ENCODE peak calls at places on chromosome 21, in five cellular contexts. A, R, T, G and N are unnamed samples.

GRCh38 chr21:26087223-26087918 is 83.2 kb downstream of the APP start:
- DNase-seq in G (no peak), R (no peak), T (no peak), A (no peak), N (no peak)

GRCh38 chr21:42598159-42598735 is 55.2 kb upstream of the PDE9A start:
- DNase-seq in A (no peak), G (no peak), R (no peak), T (no peak), N (no peak)

GRCh38 chr21:44445413-44445812 is 9.9 kb upstream of the LRRC3 start:
- DNase-seq in R (no peak), A (peak), G (no peak), T (no peak), N (no peak)

GRCh38 chr21:27515676-27516075 is 548.8 kb upstream of the ADAMTS5 start:
- DNase-seq in T (no peak), R (no peak), G (peak), A (no peak), N (no peak)

GRCh38 chr21:43916691-43917514 is 51.9 kb downstream of the AGPAT3 start:
- DNase-seq in T (no peak), G (no peak), A (no peak), R (no peak), N (peak)

GRCh38 chr21:28699591-28700259 is 293.0 kb downstream of the LTN1 start:
- DNase-seq in G (peak), T (no peak), A (no peak), R (no peak), N (no peak)

GRCh38 chr21:44273046-44273445 is 11.3 kb upstream of the DNMT3L start:
- DNase-seq in R (no peak), G (no peak), T (no peak), A (no peak), N (no peak)

GRCh38 chr21:19031956-19032355 is 628.4 kb upstream of the TMPRSS15 start:
- DNase-seq in T (no peak), R (no peak), G (no peak), A (no peak), N (no peak)

GRCh38 chr21:24375201-24375600 is 1232.1 kb downstream of the MRPL39 start:
- DNase-seq in A (no peak), G (no peak), R (no peak), T (no peak), N (no peak)

GRCh38 chr21:42006765-42007164 is 3.4 kb downstream of the ZBTB21 start:
- DNase-seq in T (no peak), R (no peak), G (no peak), A (no peak), N (no peak)

GRCh38 chr21:29351691-29352090 is 53.0 kb downstream of the BACH1 start:
- DNase-seq in A (no peak), T (no peak), R (no peak), G (peak), N (no peak)

GRCh38 chr21:30434033-30434631 is 4.1 kb downstream of the KRTAP13-4 start:
- DNase-seq in A (no peak), G (peak), R (peak), T (no peak), N (no peak)

GRCh38 chr21:42525676-42526378 is 12.2 kb downstream of the SLC37A1 start:
- DNase-seq in R (no peak), G (no peak), T (no peak), A (no peak), N (no peak)

GRCh38 chr21:21457077-21457476 is 458.9 kb downstream of the NCAM2 start:
- DNase-seq in A (no peak), R (no peak), G (no peak), T (no peak), N (no peak)

GRCh38 chr21:17387030-17387617 is 125.7 kb upstream of the CXADR start:
- DNase-seq in R (peak), T (no peak), G (peak), A (no peak), N (peak)

GRCh38 chr21:29145354-29145782 is 14.9 kb downstream of the MAP3K7CL start:
- DNase-seq in T (no peak), R (no peak), G (peak), A (no peak), N (no peak)

GRCh38 chr21:42705346-42705745 is 51.9 kb downstream of the PDE9A start:
- DNase-seq in A (no peak), G (no peak), T (no peak), R (no peak), N (no peak)

GRCh38 chr21:28821276-28822063 is 171.2 kb downstream of the LTN1 start:
- DNase-seq in R (no peak), T (no peak), G (no peak), A (no peak), N (no peak)

GRCh38 chr21:17733209-17733608 is 85.9 kb downstream of the C21orf91 start:
- DNase-seq in A (no peak), T (no peak), R (no peak), G (no peak), N (no peak)

GRCh38 chr21:29175408-29176147 is 45.1 kb downstream of the MAP3K7CL start:
- DNase-seq in T (no peak), R (no peak), A (no peak), G (peak), N (no peak)

DNA sequence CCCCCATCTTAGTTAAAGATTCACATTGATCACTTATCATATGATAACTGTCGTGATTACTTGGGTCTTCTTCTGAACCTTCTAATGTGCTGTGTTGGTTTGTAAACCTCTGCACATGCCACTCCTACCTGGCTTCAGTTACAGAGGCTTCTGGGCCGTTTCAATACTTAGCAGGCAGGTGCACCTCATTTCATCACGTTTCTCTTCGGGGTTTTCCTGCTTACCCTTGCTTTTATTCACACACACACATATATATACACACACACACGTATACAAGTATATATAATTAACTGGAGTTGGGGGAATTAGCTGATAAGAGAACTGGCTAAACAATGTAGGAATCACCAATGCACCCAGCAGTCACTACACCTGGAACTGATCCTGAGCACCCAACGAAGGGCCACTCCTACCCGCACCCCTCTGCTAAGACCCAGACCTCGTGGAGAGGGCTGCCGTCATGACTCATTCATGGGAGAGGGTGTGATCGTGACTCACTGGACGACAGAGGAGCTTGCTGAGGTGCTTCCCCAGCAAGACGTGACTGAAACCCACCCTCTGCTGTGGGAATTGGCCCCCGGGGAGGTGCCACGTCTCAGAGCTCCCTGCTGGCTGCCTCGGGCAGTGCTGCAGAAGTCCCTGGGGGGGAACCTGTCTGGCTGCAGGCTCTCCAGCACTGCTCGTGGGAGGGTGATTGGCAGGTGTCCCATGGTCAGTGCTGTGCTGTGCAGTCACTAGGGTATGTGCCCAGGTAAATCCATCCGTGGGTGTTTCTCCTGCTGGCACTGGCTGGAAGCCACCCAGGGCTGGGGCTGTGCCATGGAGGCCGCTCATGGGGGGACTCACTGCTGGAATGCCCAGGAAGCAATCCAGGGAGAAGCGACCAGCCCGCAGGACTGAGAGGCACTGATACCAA is 166.6 kb downstream of the DYRK1A start:
- DNase-seq in T (peak), R (no peak), A (no peak), G (no peak), N (peak)
- TF ChIP-seq CTCF in T (no peak), R (no peak), A (no peak), G (no peak), N (no peak)

DNA sequence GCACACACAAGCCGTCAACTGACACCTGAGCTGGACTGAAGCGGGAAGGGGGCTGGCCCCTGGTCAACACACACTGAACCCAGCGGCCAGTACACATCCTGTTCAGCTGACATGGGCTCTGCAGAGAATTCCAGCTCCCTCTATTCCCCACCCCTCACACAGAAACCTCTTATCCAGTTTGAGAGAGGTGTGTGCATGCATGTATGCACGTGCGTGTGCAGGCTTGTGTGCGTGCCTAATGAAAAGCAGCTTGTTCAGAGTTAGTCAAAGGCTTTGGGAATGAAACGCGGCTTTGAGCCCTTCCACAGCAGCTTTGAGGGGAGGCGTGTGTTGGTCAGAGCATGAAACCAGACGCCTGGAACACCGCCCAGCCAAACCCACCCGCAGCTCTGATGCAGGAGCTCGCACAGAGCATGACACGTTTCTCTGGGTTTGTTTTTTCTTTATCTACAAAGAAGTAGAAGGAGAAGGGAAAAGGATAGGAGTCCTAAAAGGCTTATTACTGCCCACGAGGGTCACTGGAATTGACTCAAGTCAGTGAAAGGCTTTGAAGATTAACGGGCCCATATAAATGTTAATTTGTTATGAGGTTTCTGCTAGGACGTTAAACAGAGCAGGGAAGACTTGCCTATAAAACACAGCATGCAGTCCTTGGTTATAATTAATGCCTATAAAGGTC is 184.2 kb downstream of the ETS2 start:
- DNase-seq in A (peak), G (peak), R (no peak), T (no peak), N (no peak)
- TF ChIP-seq CTCF in A (no peak), G (no peak), R (no peak), T (no peak), N (no peak)

GRCh38 chr21:38037416-38037815 is 121.2 kb upstream of the KCNJ6 start:
- DNase-seq in T (no peak), R (no peak), A (no peak), G (peak), N (no peak)

GRCh38 chr21:38041493-38041892 is 125.2 kb upstream of the KCNJ6 start:
- DNase-seq in A (no peak), G (no peak), R (no peak), T (no peak), N (no peak)

GRCh38 chr21:38042246-38042645 is 126.0 kb upstream of the KCNJ6 start:
- DNase-seq in T (no peak), A (no peak), G (no peak), R (no peak), N (no peak)

GRCh38 chr21:38039841-38040240 is 123.6 kb upstream of the KCNJ6 start:
- DNase-seq in R (no peak), G (no peak), T (no peak), A (no peak), N (no peak)

GRCh38 chr21:38039369-38039768 is 123.1 kb upstream of the KCNJ6 start:
- DNase-seq in G (no peak), T (no peak), A (no peak), R (no peak), N (no peak)
- TF ChIP-seq CTCF in G (no peak), T (no peak), A (no peak), R (no peak), N (no peak)

GRCh38 chr21:46551636-46552241 is 53.1 kb downstream of the S100B start:
- DNase-seq in R (no peak), T (no peak), A (no peak), G (no peak), N (no peak)
- TF ChIP-seq CTCF in R (no peak), T (no peak), A (no peak), G (no peak), N (no peak)

GRCh38 chr21:31623664-31624063 is 35.8 kb upstream of the SOD1 start:
- DNase-seq in A (no peak), R (no peak), G (no peak), T (no peak), N (peak)
- TF ChIP-seq CTCF in A (no peak), R (no peak), G (no peak), T (peak), N (no peak)

DNA sequence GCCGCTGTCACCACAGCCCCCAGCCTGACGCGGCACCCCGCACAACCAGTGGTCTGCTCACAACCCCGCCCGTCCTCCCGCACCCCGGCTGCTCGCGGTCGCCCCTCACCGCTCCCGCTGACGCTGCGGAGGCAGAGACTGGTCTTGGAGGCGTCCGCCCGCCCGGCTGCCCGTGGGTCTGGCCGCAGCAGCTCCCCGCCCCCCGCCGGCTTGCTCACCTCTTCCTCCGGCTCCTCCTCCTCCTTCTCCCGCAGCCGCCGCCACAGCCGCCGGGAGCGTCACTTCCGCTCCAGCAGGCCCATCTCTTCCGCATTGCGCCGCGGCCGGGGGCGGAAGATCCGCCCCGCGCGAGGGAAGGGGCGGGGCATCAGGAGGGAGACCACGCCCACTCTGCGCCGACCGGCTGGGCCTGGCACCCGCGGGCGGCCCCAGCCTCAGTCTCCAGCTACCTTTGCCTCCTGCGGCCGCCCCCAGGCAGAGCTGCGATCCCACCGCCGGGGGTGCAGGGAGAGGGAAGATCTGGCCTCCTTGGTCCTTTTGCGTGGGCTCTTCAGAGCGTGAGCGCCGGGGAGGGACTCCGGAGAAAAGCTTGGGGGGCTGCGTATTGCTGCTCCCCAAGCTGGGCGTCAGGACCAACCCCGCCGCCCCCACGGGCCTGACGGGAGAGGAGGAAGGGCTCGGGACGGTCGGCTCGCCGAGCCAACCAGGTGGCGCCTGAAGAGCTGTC is at the start of gene SYNJ1:
- DNase-seq in T (peak), A (peak), G (peak), R (peak), N (peak)
- TF ChIP-seq CTCF in T (no peak), A (no peak), G (no peak), R (no peak), N (no peak)

GRCh38 chr21:38696617-38697016 is 109.1 kb upstream of the ETS2 start:
- DNase-seq in T (no peak), G (no peak), R (no peak), A (no peak), N (no peak)

GRCh38 chr21:38702196-38702595 is 103.5 kb upstream of the ETS2 start:
- DNase-seq in A (no peak), R (no peak), G (no peak), T (no peak), N (no peak)

GRCh38 chr21:38699048-38699447 is 106.7 kb upstream of the ETS2 start:
- DNase-seq in R (no peak), G (no peak), A (no peak), T (no peak), N (no peak)
- TF ChIP-seq CTCF in R (no peak), G (peak), A (no peak), T (no peak), N (no peak)

GRCh38 chr21:34094949-34095348 is 21.6 kb downstream of the MRPS6 start:
- DNase-seq in T (no peak), G (no peak), R (no peak), A (no peak), N (no peak)

GRCh38 chr21:34091607-34092006 is 18.2 kb downstream of the MRPS6 start:
- DNase-seq in T (no peak), G (no peak), R (no peak), A (no peak), N (no peak)

GRCh38 chr21:34093083-34093482 is 19.7 kb downstream of the MRPS6 start:
- DNase-seq in R (no peak), A (no peak), G (peak), T (no peak), N (no peak)

GRCh38 chr21:34091032-34091431 is 17.7 kb downstream of the MRPS6 start:
- DNase-seq in R (no peak), G (no peak), T (no peak), A (no peak), N (no peak)

DNA sequence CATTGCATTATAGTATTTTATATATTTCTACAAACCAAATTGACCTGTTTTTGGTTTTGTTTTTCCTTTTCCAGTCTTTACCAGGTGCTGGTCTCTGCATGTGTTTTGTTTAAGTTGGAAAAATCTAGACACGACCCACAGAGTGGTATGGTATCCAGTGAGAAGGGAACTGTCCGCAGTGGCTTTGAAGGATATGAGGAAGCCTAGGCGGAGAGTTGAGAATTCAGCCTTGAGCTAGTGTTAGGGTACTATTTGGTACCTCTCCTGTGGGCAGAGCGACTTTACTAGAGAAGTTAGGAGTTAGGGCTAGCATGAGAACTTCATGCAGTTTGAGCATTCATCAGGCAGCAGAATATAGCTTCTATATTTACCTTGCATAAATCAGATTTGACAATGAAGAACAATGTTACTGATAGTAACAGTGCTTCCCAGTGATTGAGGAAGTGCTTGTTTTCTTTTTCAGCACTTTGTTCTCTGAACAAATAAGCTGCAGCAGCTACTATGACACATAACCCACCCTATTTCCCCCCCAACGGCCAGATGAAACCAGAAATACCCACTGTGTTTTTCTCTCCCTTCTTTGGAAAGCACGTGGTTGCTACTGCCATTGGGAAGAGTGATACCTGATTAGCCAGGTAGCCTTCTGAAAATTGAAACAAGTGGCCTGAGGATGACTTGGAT is 19.0 kb downstream of the MRPS6 start:
- DNase-seq in T (no peak), R (no peak), A (no peak), G (no peak), N (no peak)
- TF ChIP-seq CTCF in T (no peak), R (no peak), A (no peak), G (no peak), N (no peak)

DNA sequence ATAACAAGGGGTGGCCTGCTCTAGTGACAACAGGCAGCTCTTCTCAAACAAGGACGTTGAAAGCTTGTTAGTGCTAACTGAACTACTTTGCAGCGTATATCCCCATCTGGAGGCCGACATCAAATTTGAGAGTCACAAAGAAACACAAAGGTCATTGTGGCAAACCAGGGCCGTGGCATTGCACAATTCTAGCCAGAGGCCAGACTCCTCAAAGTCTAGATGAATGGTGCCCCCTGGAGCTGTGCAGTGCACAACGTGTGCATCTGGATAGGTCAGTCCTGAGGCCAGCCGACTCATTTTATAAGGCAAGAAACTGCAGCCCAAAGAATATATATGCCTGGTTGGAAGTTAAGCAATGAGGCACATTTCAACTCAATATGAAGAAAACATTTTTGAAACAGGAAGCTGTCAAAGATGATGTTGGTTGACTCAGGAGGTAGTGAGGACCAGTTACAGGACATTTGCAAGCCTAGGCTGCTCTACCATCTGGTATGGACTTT is 459.3 kb upstream of the RUNX1 start:
- DNase-seq in R (peak), T (no peak), A (peak), G (peak), N (no peak)
- TF ChIP-seq CTCF in R (no peak), T (peak), A (peak), G (peak), N (no peak)

GRCh38 chr21:45872471-45872870 is 109.1 kb upstream of the COL6A1 start:
- DNase-seq in R (no peak), T (no peak), G (no peak), A (no peak), N (no peak)
- TF ChIP-seq CTCF in R (no peak), T (no peak), G (no peak), A (no peak), N (no peak)